ENCODE peak calls at places on chromosomes 12 and 14, in seven cellular contexts. One of them, this sample, is unnamed.

GRCh38 chr12:130434560-130434959 is 96.9 kb downstream of the PIWIL1 start:
- DNase-seq in AG04450: no peak
- DNase-seq in GM20000: no peak
- DNase-seq in cardiac fibroblast: no peak
- DNase-seq in neural progenitor cell: no peak
- DNase-seq in fibroblast of the aortic adventitia: no peak
- DNase-seq in B cell: no peak
- DNase-seq in this sample: no peak

GRCh38 chr12:7042847-7043246 is 17.7 kb upstream of the C1S start:
- DNase-seq in AG04450: no peak
- DNase-seq in GM20000: no peak
- DNase-seq in cardiac fibroblast: peak; percentile 66
- DNase-seq in neural progenitor cell: peak; percentile 35
- DNase-seq in fibroblast of the aortic adventitia: peak; percentile 64
- DNase-seq in B cell: peak; percentile 17
- DNase-seq in this sample: peak; percentile 28

GRCh38 chr14:22384974-22385526 is 204.0 kb downstream of the DAD1 start:
- DNase-seq in AG04450: no peak
- DNase-seq in GM20000: no peak
- DNase-seq in cardiac fibroblast: no peak
- DNase-seq in neural progenitor cell: no peak
- DNase-seq in fibroblast of the aortic adventitia: no peak
- DNase-seq in B cell: no peak
- DNase-seq in this sample: no peak

GRCh38 chr12:989751-990278 is 1.2 kb upstream of the ERC1 start:
- DNase-seq in AG04450: no peak
- DNase-seq in GM20000: no peak
- DNase-seq in cardiac fibroblast: peak; percentile 79
- DNase-seq in neural progenitor cell: peak; percentile 46
- DNase-seq in fibroblast of the aortic adventitia: peak; percentile 74
- DNase-seq in B cell: peak; percentile 19
- DNase-seq in this sample: no peak

GRCh38 chr12:100940503-100940902 is 145.9 kb downstream of the ANO4 start:
- DNase-seq in AG04450: no peak
- DNase-seq in GM20000: no peak
- DNase-seq in cardiac fibroblast: no peak
- DNase-seq in neural progenitor cell: no peak
- DNase-seq in fibroblast of the aortic adventitia: no peak
- DNase-seq in B cell: no peak
- DNase-seq in this sample: no peak

GRCh38 chr12:6062427-6063378 is 61.8 kb downstream of the VWF start:
- DNase-seq in AG04450: peak; percentile 21
- DNase-seq in GM20000: peak; percentile 82
- DNase-seq in cardiac fibroblast: peak; percentile 62
- DNase-seq in neural progenitor cell: peak; percentile 69
- DNase-seq in fibroblast of the aortic adventitia: peak; percentile 58
- DNase-seq in B cell: peak; percentile 68
- DNase-seq in this sample: peak; percentile 84

GRCh38 chr12:22729431-22729830 is 104.5 kb downstream of the ETNK1 start:
- DNase-seq in AG04450: no peak
- DNase-seq in GM20000: no peak
- DNase-seq in cardiac fibroblast: no peak
- DNase-seq in neural progenitor cell: no peak
- DNase-seq in fibroblast of the aortic adventitia: no peak
- DNase-seq in B cell: no peak
- DNase-seq in this sample: no peak

GRCh38 chr12:24078318-24078765 is 128.9 kb upstream of the SOX5 start:
- DNase-seq in AG04450: no peak
- DNase-seq in GM20000: no peak
- DNase-seq in cardiac fibroblast: no peak
- DNase-seq in neural progenitor cell: no peak
- DNase-seq in fibroblast of the aortic adventitia: no peak
- DNase-seq in B cell: no peak
- DNase-seq in this sample: no peak

GRCh38 chr12:64680235-64680634 is 69.9 kb downstream of the RASSF3 start:
- DNase-seq in AG04450: no peak
- DNase-seq in GM20000: no peak
- DNase-seq in cardiac fibroblast: no peak
- DNase-seq in neural progenitor cell: no peak
- DNase-seq in fibroblast of the aortic adventitia: no peak
- DNase-seq in B cell: peak; percentile 35
- DNase-seq in this sample: no peak

GRCh38 chr12:93173178-93173957 is 204.4 kb upstream of the NUDT4 start:
- DNase-seq in AG04450: no peak
- DNase-seq in GM20000: no peak
- DNase-seq in cardiac fibroblast: peak; percentile 71
- DNase-seq in neural progenitor cell: no peak
- DNase-seq in fibroblast of the aortic adventitia: peak; percentile 58
- DNase-seq in B cell: no peak
- DNase-seq in this sample: no peak

GRCh38 chr12:93167331-93167730 is 210.4 kb upstream of the NUDT4 start:
- DNase-seq in AG04450: no peak
- DNase-seq in GM20000: no peak
- DNase-seq in cardiac fibroblast: no peak
- DNase-seq in neural progenitor cell: no peak
- DNase-seq in fibroblast of the aortic adventitia: no peak
- DNase-seq in B cell: peak; percentile 21
- DNase-seq in this sample: no peak

GRCh38 chr12:93166891-93167307 is 210.8 kb upstream of the NUDT4 start:
- DNase-seq in AG04450: no peak
- DNase-seq in GM20000: peak; percentile 34
- DNase-seq in cardiac fibroblast: no peak
- DNase-seq in neural progenitor cell: no peak
- DNase-seq in fibroblast of the aortic adventitia: no peak
- DNase-seq in B cell: peak; percentile 44
- DNase-seq in this sample: peak; percentile 28

GRCh38 chr12:93167841-93168492 is 209.8 kb upstream of the NUDT4 start:
- DNase-seq in AG04450: no peak
- DNase-seq in GM20000: peak; percentile 54
- DNase-seq in cardiac fibroblast: peak; percentile 54
- DNase-seq in neural progenitor cell: peak; percentile 84
- DNase-seq in fibroblast of the aortic adventitia: no peak
- DNase-seq in B cell: peak; percentile 69
- DNase-seq in this sample: peak; percentile 40

DNA sequence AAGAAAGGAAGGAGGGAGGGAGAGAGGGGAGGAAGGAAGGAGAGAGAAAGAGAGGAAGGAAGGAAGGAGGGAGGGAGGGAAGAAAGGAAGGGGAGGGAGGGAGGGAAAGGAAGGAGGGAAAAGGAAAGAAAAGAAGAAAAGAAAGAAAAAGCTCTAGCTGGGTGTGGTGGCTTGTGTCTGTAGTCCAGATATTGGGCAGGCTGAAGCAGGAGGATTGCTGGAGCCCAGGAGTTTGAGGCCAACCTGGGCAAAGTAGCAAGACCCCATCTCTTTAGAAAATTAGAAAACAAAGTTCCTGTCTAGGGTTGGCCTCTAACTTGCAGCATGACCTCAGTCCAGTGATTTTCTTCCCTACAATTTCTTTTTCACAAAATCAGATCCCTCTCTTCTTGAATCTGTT is 208.2 kb upstream of the NUDT4 start:
- DNase-seq in AG04450: no peak
- DNase-seq in GM20000: no peak
- DNase-seq in cardiac fibroblast: no peak
- DNase-seq in neural progenitor cell: no peak
- DNase-seq in fibroblast of the aortic adventitia: no peak
- DNase-seq in B cell: no peak
- DNase-seq in this sample: no peak
- TF ChIP-seq CTCF in AG04450: no peak
- TF ChIP-seq CTCF in GM20000: no peak
- TF ChIP-seq CTCF in cardiac fibroblast: no peak
- TF ChIP-seq CTCF in neural progenitor cell: no peak
- TF ChIP-seq CTCF in fibroblast of the aortic adventitia: no peak
- TF ChIP-seq CTCF in B cell: no peak
- TF ChIP-seq CTCF in this sample: no peak

DNA sequence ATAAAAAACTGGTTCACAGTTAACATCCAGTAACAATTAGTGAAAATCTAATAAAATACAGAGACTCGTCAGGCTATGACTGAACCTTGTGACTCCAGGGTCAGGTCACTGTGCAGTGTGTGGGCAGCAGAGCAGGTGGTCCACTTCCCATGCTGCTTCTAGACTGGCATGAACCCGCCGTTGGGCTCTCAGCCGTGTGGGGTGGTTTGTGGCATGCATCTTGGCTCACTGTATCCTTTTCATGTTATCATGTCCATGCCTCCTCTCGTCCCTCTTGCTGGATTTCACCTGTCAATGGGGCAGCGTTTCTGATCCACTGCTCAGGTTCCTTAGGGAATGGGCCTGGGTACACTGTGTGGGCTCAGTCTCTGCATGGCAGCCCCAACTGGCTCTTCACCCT is 57.3 kb downstream of the EP400 start:
- DNase-seq in AG04450: no peak
- DNase-seq in GM20000: no peak
- DNase-seq in cardiac fibroblast: no peak
- DNase-seq in neural progenitor cell: no peak
- DNase-seq in fibroblast of the aortic adventitia: no peak
- DNase-seq in B cell: no peak
- DNase-seq in this sample: no peak
- TF ChIP-seq CTCF in AG04450: no peak
- TF ChIP-seq CTCF in GM20000: no peak
- TF ChIP-seq CTCF in cardiac fibroblast: no peak
- TF ChIP-seq CTCF in neural progenitor cell: no peak
- TF ChIP-seq CTCF in fibroblast of the aortic adventitia: no peak
- TF ChIP-seq CTCF in B cell: no peak
- TF ChIP-seq CTCF in this sample: no peak

GRCh38 chr12:109612003-109612402 is 38.4 kb downstream of the MVK start:
- DNase-seq in AG04450: no peak
- DNase-seq in GM20000: no peak
- DNase-seq in cardiac fibroblast: no peak
- DNase-seq in neural progenitor cell: no peak
- DNase-seq in fibroblast of the aortic adventitia: no peak
- DNase-seq in B cell: no peak
- DNase-seq in this sample: no peak

GRCh38 chr12:109610523-109610922 is 36.9 kb downstream of the MVK start:
- DNase-seq in AG04450: no peak
- DNase-seq in GM20000: no peak
- DNase-seq in cardiac fibroblast: no peak
- DNase-seq in neural progenitor cell: no peak
- DNase-seq in fibroblast of the aortic adventitia: no peak
- DNase-seq in B cell: no peak
- DNase-seq in this sample: no peak

GRCh38 chr12:109611223-109611622 is 37.6 kb downstream of the MVK start:
- DNase-seq in AG04450: no peak
- DNase-seq in GM20000: no peak
- DNase-seq in cardiac fibroblast: no peak
- DNase-seq in neural progenitor cell: no peak
- DNase-seq in fibroblast of the aortic adventitia: no peak
- DNase-seq in B cell: no peak
- DNase-seq in this sample: no peak

GRCh38 chr12:109613611-109614455 is 40.2 kb downstream of the MVK start:
- DNase-seq in AG04450: no peak
- DNase-seq in GM20000: no peak
- DNase-seq in cardiac fibroblast: no peak
- DNase-seq in neural progenitor cell: peak; percentile 60
- DNase-seq in fibroblast of the aortic adventitia: no peak
- DNase-seq in B cell: no peak
- DNase-seq in this sample: no peak

DNA sequence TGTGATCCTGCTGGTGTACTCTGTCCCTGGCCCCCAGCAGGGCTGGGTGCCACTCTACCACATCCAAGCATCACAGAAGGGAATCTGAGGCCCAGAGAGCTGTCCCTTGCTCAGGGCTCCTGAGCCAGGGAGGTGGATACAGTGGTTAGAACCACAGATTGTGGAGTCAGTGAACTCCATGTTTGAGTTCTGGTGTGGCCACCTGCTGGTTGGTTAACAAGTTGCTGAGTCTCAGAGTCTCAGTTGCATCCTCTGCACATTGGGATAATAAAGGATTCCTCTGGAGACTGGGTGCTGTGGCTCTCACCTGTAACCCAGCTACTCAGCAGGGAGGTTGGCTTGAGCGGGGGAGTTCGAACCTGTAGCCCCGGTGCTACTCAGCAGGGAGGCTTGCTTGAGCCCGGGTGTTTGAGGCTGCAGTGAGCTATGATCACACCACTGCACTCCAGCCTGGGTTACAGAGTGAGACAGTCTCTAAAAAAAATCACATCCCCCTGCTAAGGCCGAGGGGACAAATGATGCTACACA is 39.4 kb downstream of the MVK start:
- DNase-seq in AG04450: no peak
- DNase-seq in GM20000: no peak
- DNase-seq in cardiac fibroblast: peak; percentile 21
- DNase-seq in neural progenitor cell: no peak
- DNase-seq in fibroblast of the aortic adventitia: peak; percentile 6
- DNase-seq in B cell: no peak
- DNase-seq in this sample: no peak
- TF ChIP-seq CTCF in AG04450: peak; percentile 42
- TF ChIP-seq CTCF in GM20000: no peak
- TF ChIP-seq CTCF in cardiac fibroblast: peak; percentile 39
- TF ChIP-seq CTCF in neural progenitor cell: peak; percentile 40
- TF ChIP-seq CTCF in fibroblast of the aortic adventitia: peak; percentile 35
- TF ChIP-seq CTCF in B cell: no peak
- TF ChIP-seq CTCF in this sample: peak; percentile 29

GRCh38 chr14:100027771-100028490 is 37.3 kb upstream of the EVL start:
- DNase-seq in AG04450: no peak
- DNase-seq in GM20000: no peak
- DNase-seq in cardiac fibroblast: peak; percentile 39
- DNase-seq in neural progenitor cell: no peak
- DNase-seq in fibroblast of the aortic adventitia: peak; percentile 47
- DNase-seq in B cell: no peak
- DNase-seq in this sample: no peak

GRCh38 chr14:100030441-100031153 is 34.6 kb upstream of the EVL start:
- DNase-seq in AG04450: peak; percentile 74
- DNase-seq in GM20000: no peak
- DNase-seq in cardiac fibroblast: peak; percentile 90
- DNase-seq in neural progenitor cell: no peak
- DNase-seq in fibroblast of the aortic adventitia: peak; percentile 91
- DNase-seq in B cell: no peak
- DNase-seq in this sample: no peak

GRCh38 chr14:100032749-100033148 is 32.5 kb upstream of the EVL start:
- DNase-seq in AG04450: no peak
- DNase-seq in GM20000: no peak
- DNase-seq in cardiac fibroblast: no peak
- DNase-seq in neural progenitor cell: no peak
- DNase-seq in fibroblast of the aortic adventitia: no peak
- DNase-seq in B cell: no peak
- DNase-seq in this sample: no peak

GRCh38 chr14:100031506-100032281 is 33.5 kb upstream of the EVL start:
- DNase-seq in AG04450: peak; percentile 95
- DNase-seq in GM20000: no peak
- DNase-seq in cardiac fibroblast: peak; percentile 97
- DNase-seq in neural progenitor cell: no peak
- DNase-seq in fibroblast of the aortic adventitia: peak; percentile 99
- DNase-seq in B cell: no peak
- DNase-seq in this sample: no peak

DNA sequence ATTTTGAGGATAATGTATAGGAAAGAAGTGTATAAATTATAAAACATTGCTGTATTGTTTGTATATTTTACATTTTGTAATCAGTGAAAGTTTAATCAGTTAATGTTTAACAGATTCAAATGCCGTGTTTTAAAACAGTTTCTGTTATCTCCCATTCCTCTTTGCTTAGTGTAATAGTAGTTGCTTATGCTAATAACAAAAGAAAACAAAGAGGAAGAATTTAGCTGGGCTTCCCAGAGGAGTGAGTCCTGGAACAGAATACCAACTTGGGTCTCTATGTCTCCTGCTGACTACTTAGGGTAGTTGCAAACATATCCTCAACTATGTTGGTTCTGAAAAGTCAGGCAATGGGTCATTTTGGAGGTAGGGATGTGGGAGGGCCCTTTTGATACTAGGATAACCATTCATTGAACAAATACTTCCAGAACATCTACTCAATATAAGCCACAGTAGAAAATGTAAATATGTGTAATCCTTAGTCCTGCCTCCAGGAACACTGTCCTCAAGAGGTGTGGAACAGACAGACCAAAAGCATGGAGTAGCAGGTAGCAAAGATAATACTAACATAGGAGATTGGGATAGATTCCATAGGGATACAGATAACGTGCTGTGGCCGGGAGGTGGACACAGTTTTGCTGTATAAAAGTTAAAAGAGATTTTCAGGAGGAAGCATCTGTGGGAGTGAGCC is 36.1 kb upstream of the EVL start:
- DNase-seq in AG04450: no peak
- DNase-seq in GM20000: no peak
- DNase-seq in cardiac fibroblast: peak; percentile 47
- DNase-seq in neural progenitor cell: no peak
- DNase-seq in fibroblast of the aortic adventitia: peak; percentile 76
- DNase-seq in B cell: no peak
- DNase-seq in this sample: no peak
- TF ChIP-seq CTCF in AG04450: no peak
- TF ChIP-seq CTCF in GM20000: no peak
- TF ChIP-seq CTCF in cardiac fibroblast: no peak
- TF ChIP-seq CTCF in neural progenitor cell: no peak
- TF ChIP-seq CTCF in fibroblast of the aortic adventitia: peak; percentile 21
- TF ChIP-seq CTCF in B cell: no peak
- TF ChIP-seq CTCF in this sample: no peak

This sample was measured in GM13977.